ENCODE peak calls at places on chromosomes 12 and 14, in nine cellular contexts. O is mesendoderm; S is uterus; A is adrenal gland; M is breast epithelium; R is H1; B is PC-3; P is thoracic aorta; Z is effector memory CD4-positive, alpha-beta T cell. N is an unnamed sample.

GRCh38 chr12:101407054-101407437 is 526 bp downstream of the ARL1 start:
- DNase-seq in O (no peak), S (peak; percentile 17), A (no peak), M (no peak), R (no peak), B (peak; percentile 42), P (no peak), Z (no peak), N (peak; percentile 64)

GRCh38 chr14:93959239-93960107 is 16.9 kb downstream of the ASB2 start:
- DNase-seq in O (peak; percentile 92), S (peak; percentile 42), A (peak; percentile 85), M (peak; percentile 54), R (no peak), B (peak; percentile 95), P (peak; percentile 53), Z (peak; percentile 92), N (no peak)

GRCh38 chr12:12716845-12717585 is at the start of gene CDKN1B:
- DNase-seq in O (peak; percentile 84), S (peak; percentile 94), A (peak; percentile 96), M (peak; percentile 95), R (peak; percentile 82), B (peak; percentile 91), P (peak; percentile 56), Z (peak; percentile 78), N (peak; percentile 94)

GRCh38 chr12:62679569-62679968 is 212.9 kb downstream of the MON2 start:
- DNase-seq in O (no peak), S (no peak), A (no peak), M (no peak), R (no peak), B (no peak), P (no peak), Z (no peak), N (no peak)

GRCh38 chr12:68899251-68899771 is 33.7 kb downstream of the CPM start:
- DNase-seq in O (peak; percentile 19), S (no peak), A (peak; percentile 80), M (no peak), R (no peak), B (peak; percentile 62), P (no peak), Z (no peak), N (no peak)

GRCh38 chr12:52250048-52250990 is 17.3 kb downstream of the KRT7 start:
- DNase-seq in O (no peak), S (no peak), A (no peak), M (no peak), R (peak; percentile 69), B (peak; percentile 35), P (no peak), Z (no peak), N (peak; percentile 76)

GRCh38 chr12:132317233-132317938 is 12.0 kb downstream of the GALNT9 start:
- DNase-seq in O (no peak), S (no peak), A (no peak), M (no peak), R (no peak), B (no peak), P (no peak), Z (no peak), N (no peak)

GRCh38 chr14:64992328-64992885 is 5.7 kb downstream of the FNTB start:
- DNase-seq in O (no peak), S (no peak), A (no peak), M (no peak), R (no peak), B (no peak), P (no peak), Z (no peak), N (no peak)

GRCh38 chr12:95739561-95740313 is 50.8 kb downstream of the NTN4 start:
- DNase-seq in O (no peak), S (peak; percentile 33), A (peak; percentile 66), M (peak; percentile 69), R (no peak), B (no peak), P (no peak), Z (no peak), N (no peak)

GRCh38 chr12:40012709-40013108 is 93.2 kb downstream of the SLC2A13 start:
- DNase-seq in O (peak; percentile 51), S (no peak), A (no peak), M (no peak), R (no peak), B (no peak), P (no peak), Z (no peak), N (no peak)

GRCh38 chr12:91951571-91951970 is 194.1 kb downstream of the BTG1 start:
- DNase-seq in O (no peak), S (no peak), A (no peak), M (no peak), R (no peak), B (peak; percentile 47), P (no peak), Z (no peak), N (no peak)

GRCh38 chr12:4943938-4944284 is 34.2 kb downstream of the KCNA1 start:
- DNase-seq in O (no peak), S (no peak), A (no peak), M (no peak), R (no peak), B (no peak), P (no peak), Z (no peak), N (no peak)

GRCh38 chr12:117352883-117353282 is 8.5 kb downstream of the NOS1 start:
- DNase-seq in O (no peak), S (no peak), A (no peak), M (no peak), R (no peak), B (no peak), P (no peak), Z (no peak), N (no peak)

GRCh38 chr12:74747305-74747704 is 209.7 kb downstream of the ATXN7L3B start:
- DNase-seq in O (peak; percentile 7), S (no peak), A (no peak), M (no peak), R (no peak), B (peak; percentile 44), P (no peak), Z (no peak), N (no peak)

GRCh38 chr12:108063192-108063591 is 65.9 kb upstream of the WSCD2 start:
- DNase-seq in O (peak; percentile 66), S (no peak), A (no peak), M (no peak), R (no peak), B (peak; percentile 63), P (no peak), Z (no peak), N (peak; percentile 61)

GRCh38 chr12:6211421-6211869 is 11.2 kb downstream of the CD9 start:
- DNase-seq in O (no peak), S (no peak), A (no peak), M (no peak), R (no peak), B (no peak), P (no peak), Z (no peak), N (no peak)

GRCh38 chr12:28089363-28089762 is 100.9 kb upstream of the CCDC91 start:
- DNase-seq in O (peak; percentile 50), S (no peak), A (no peak), M (no peak), R (no peak), B (peak; percentile 50), P (no peak), Z (no peak), N (peak; percentile 27)

GRCh38 chr14:31829256-31829923 is 247.7 kb upstream of the ARHGAP5 start:
- DNase-seq in O (peak; percentile 56), S (no peak), A (no peak), M (no peak), R (no peak), B (peak; percentile 13), P (no peak), Z (no peak), N (peak; percentile 6)

GRCh38 chr12:5050542-5050941 is 6.9 kb downstream of the KCNA5 start:
- DNase-seq in O (no peak), S (no peak), A (no peak), M (no peak), R (no peak), B (no peak), P (no peak), Z (no peak), N (no peak)

DNA sequence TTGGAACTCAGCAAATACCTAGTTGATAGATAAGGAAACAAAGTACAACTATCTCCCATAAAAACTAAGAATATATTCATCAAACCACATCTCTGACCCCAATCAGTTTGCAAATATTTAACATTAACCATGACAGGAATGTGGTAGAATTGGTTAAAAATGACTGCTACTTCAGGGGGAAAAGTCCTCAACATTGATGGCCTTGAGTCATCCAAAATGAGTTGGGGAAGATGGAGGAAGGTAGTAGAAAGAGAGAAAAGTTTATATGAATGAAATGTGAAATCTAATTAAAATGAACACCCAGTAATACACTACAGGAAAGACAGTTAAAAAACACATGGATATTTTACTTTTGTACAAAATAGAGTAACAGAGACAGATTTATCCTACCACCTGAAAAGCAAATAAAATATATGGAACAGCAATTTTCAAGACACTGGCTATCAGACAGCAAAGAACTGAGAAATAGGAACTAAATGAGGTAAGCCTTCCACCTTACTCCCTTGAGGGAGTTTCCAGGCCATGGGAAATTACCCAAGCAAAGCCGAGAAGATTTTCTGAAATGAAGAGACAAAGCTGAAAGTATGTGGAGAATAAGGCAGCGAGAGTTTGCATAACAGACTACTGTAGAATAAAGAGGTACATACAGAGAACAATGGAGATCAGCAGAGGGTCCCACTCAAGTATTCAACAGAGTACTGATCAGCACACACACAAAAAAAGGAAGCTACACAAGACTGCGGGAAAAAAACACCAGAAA is 49.6 kb downstream of the TC2N start:
- DNase-seq in O (no peak), S (no peak), A (no peak), M (no peak), R (no peak), B (no peak), P (no peak), Z (peak; percentile 14), N (peak; percentile 2)
- H3K4me1 ChIP-seq in O (no peaks in the 10 kb centered on the region), S (no peaks in the 10 kb centered on the region), A (no peaks in the 10 kb centered on the region), M (no peaks in the 10 kb centered on the region), R (no peaks in the 10 kb centered on the region), B (no peaks in the 10 kb centered on the region), P (peaks cover 6% of the 10 kb centered on the region), Z (no peaks in the 10 kb centered on the region), N (peaks cover 8% of the 10 kb centered on the region)

GRCh38 chr14:77311217-77311616 is 9.5 kb downstream of the POMT2 start:
- DNase-seq in O (no peak), S (no peak), A (no peak), M (no peak), R (no peak), B (no peak), P (no peak), Z (no peak), N (no peak)
- H3K4me1 ChIP-seq in O (peaks cover 14% of the 10 kb centered on the region), S (no peaks in the 10 kb centered on the region), A (peaks cover 10% of the 10 kb centered on the region), M (peaks cover 15% of the 10 kb centered on the region), R (peaks cover 13% of the 10 kb centered on the region), B (peaks cover 23% of the 10 kb centered on the region), P (peaks cover 16% of the 10 kb centered on the region), Z (no peaks in the 10 kb centered on the region), N (peaks cover 23% of the 10 kb centered on the region)

GRCh38 chr14:34460295-34460694 is 1.7 kb downstream of the SPTSSA start:
- DNase-seq in O (no peak), S (no peak), A (no peak), M (no peak), R (no peak), B (no peak), P (no peak), Z (no peak), N (no peak)
- H3K4me1 ChIP-seq in O (peaks cover 2% of the 10 kb centered on the region), S (no peaks in the 10 kb centered on the region), A (peaks cover 12% of the 10 kb centered on the region), M (no peaks in the 10 kb centered on the region), R (peaks cover 2% of the 10 kb centered on the region), B (peaks cover 21% of the 10 kb centered on the region), P (peaks cover 22% of the 10 kb centered on the region), Z (peaks cover 7% of the 10 kb centered on the region), N (peaks cover 16% of the 10 kb centered on the region)

DNA sequence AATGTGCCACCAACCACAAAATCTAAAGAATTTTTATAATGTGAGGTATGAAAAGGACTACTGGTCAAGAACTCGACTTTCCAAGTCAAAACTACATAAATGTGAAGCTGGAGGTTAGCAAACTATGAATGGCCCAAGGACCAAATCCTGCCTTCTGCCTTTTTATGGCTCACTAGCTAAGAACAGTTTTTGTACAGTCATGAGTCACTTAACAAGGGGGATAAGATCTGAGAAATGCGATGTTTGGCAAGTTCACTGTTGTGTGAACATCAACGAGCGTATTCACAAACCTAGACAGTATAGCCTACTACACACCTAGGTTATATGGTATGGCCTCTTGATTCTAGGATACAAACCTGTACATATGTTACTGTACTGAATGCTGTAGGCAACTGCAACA is 28.2 kb downstream of the FERMT2 start:
- DNase-seq in O (no peak), S (no peak), A (no peak), M (no peak), R (no peak), B (peak; percentile 84), P (no peak), Z (no peak), N (no peak)
- H3K4me1 ChIP-seq in O (peaks cover 26% of the 10 kb centered on the region), S (peaks cover 20% of the 10 kb centered on the region), A (peaks cover 14% of the 10 kb centered on the region), M (peaks cover 4% of the 10 kb centered on the region), R (no peaks in the 10 kb centered on the region), B (peaks cover 82% of the 10 kb centered on the region), P (peaks cover 97% of the 10 kb centered on the region), Z (peaks cover 16% of the 10 kb centered on the region), N (peaks cover 14% of the 10 kb centered on the region)